ENCODE peak calls at places on chromosomes 11 and 22, in ten cellular contexts. U, Y, A, K, C, W, B, H, J and P are unnamed samples.

GRCh38 chr11:75072582-75072981 is 24.1 kb downstream of the OR2AT4 start:
- DNase-seq in U (no peak), Y (no peak), A (no peak), K (no peak), C (no peak), W (no peak), B (no peak), H (no peak), J (no peak), P (no peak)

GRCh38 chr11:80970016-80970516 is 1529.2 kb upstream of the TENM4 start:
- DNase-seq in U (no peak), Y (no peak), A (no peak), K (no peak), C (no peak), W (no peak), B (no peak), H (no peak), J (no peak), P (no peak)

GRCh38 chr22:30821863-30822215 is 127.2 kb downstream of the OSBP2 start:
- DNase-seq in U (no peak), Y (no peak), A (no peak), K (no peak), C (no peak), W (no peak), B (no peak), H (no peak), J (no peak), P (no peak)

GRCh38 chr11:59755701-59756495 is 722 bp downstream of the STX3 start:
- DNase-seq in U (peak; percentile 87), Y (peak; percentile 90), A (peak; percentile 27), K (peak; percentile 81), C (peak; percentile 94), W (peak; percentile 70), B (peak; percentile 93), H (peak; percentile 81), J (peak; percentile 79), P (no peak)

GRCh38 chr11:44939673-44940072 is 11.0 kb downstream of the TP53I11 start:
- DNase-seq in U (no peak), Y (no peak), A (no peak), K (no peak), C (no peak), W (no peak), B (no peak), H (no peak), J (no peak), P (no peak)

GRCh38 chr11:62732830-62733229 is 4.5 kb downstream of the TTC9C start:
- DNase-seq in U (no peak), Y (no peak), A (no peak), K (no peak), C (no peak), W (no peak), B (no peak), H (no peak), J (no peak), P (no peak)

GRCh38 chr11:3224730-3225098 is 6.1 kb upstream of the MRGPRG start:
- DNase-seq in U (no peak), Y (no peak), A (no peak), K (no peak), C (no peak), W (no peak), B (peak; percentile 76), H (no peak), J (no peak), P (no peak)

GRCh38 chr11:73380321-73380720 is 4.1 kb downstream of the RELT start:
- DNase-seq in U (no peak), Y (no peak), A (no peak), K (no peak), C (no peak), W (no peak), B (peak; percentile 85), H (no peak), J (no peak), P (no peak)

GRCh38 chr22:17565986-17566687 is 2.8 kb downstream of the SLC25A18 start:
- DNase-seq in U (no peak), Y (no peak), A (no peak), K (no peak), C (no peak), W (no peak), B (no peak), H (no peak), J (no peak), P (no peak)

GRCh38 chr22:17566776-17567175 is 3.5 kb downstream of the SLC25A18 start:
- DNase-seq in U (no peak), Y (no peak), A (no peak), K (no peak), C (no peak), W (no peak), B (no peak), H (no peak), J (no peak), P (no peak)

GRCh38 chr22:17559188-17559587 is 4.1 kb upstream of the SLC25A18 start:
- DNase-seq in U (no peak), Y (no peak), A (no peak), K (no peak), C (no peak), W (no peak), B (peak; percentile 28), H (no peak), J (no peak), P (no peak)

GRCh38 chr22:17563936-17564391 is 666 bp downstream of the SLC25A18 start:
- DNase-seq in U (peak; percentile 27), Y (peak; percentile 92), A (no peak), K (no peak), C (no peak), W (no peak), B (no peak), H (no peak), J (no peak), P (no peak)

DNA sequence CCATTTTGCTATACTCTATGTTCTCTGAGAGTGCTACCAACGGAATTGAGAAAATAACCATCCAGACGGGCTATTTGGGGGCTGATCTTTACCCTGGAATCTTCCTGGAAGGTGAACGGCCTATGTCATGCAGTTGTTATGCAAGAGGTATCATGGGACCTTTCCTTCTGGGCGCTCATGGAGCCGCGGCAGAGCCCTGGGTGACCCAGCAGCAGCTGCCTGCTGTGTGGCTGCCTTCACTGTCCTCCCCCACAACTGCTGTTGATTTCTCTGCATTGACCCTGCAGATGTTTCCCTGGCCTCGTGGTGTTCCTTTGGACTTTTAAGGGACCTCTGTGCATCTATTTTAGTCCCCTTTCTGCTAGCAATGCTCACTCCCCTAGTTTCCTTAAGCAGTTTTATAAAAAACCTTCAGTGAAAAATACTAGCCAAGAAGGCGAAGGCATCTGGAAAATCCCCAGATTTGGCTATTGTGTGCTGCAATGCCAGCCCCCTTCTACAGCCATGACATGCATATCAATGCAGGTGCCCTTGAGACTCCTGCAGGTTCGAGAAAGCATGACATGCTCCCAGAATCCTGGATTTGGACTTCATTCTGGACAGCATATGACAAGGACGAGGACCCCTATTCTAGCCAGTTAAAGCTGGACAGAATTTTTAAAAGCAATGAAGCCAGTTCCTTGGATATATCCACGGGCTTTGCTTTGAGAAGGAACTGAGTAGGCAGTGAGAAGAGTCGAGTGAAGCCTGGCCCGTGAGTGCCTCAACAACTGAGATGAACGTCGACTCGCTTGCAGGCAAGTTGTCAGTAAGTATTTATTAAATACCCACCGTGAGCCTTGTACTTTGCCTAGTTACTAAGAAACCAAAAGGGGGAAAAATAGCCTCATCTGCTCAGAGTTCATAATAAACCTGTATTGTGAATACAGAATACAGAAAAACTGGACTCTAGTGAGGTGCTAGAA is at the start of gene SLC25A18:
- DNase-seq in U (peak; percentile 21), Y (peak; percentile 90), A (no peak), K (peak; percentile 56), C (no peak), W (no peak), B (peak; percentile 9), H (no peak), J (no peak), P (no peak)
- TF ChIP-seq POLR2A in U (no peak), Y (no peak), A (no peak), K (peak; percentile 48), C (no peak), W (no peak), B (no peak), H (no peak), J (no peak), P (no peak)

GRCh38 chr11:16924462-16924825 is 89.8 kb downstream of the PLEKHA7 start:
- DNase-seq in U (no peak), Y (no peak), A (no peak), K (no peak), C (no peak), W (no peak), B (no peak), H (no peak), J (no peak), P (no peak)

GRCh38 chr11:16923987-16924386 is 90.2 kb downstream of the PLEKHA7 start:
- DNase-seq in U (peak; percentile 80), Y (no peak), A (no peak), K (no peak), C (no peak), W (no peak), B (no peak), H (no peak), J (peak; percentile 42), P (peak; percentile 30)

GRCh38 chr11:16926868-16927267 is 87.3 kb downstream of the PLEKHA7 start:
- DNase-seq in U (no peak), Y (no peak), A (no peak), K (no peak), C (no peak), W (no peak), B (no peak), H (no peak), J (no peak), P (no peak)

GRCh38 chr11:16925495-16926065 is 88.6 kb downstream of the PLEKHA7 start:
- DNase-seq in U (peak; percentile 55), Y (peak; percentile 66), A (peak; percentile 29), K (peak; percentile 77), C (no peak), W (peak; percentile 58), B (peak; percentile 78), H (peak; percentile 30), J (no peak), P (peak; percentile 33)

DNA sequence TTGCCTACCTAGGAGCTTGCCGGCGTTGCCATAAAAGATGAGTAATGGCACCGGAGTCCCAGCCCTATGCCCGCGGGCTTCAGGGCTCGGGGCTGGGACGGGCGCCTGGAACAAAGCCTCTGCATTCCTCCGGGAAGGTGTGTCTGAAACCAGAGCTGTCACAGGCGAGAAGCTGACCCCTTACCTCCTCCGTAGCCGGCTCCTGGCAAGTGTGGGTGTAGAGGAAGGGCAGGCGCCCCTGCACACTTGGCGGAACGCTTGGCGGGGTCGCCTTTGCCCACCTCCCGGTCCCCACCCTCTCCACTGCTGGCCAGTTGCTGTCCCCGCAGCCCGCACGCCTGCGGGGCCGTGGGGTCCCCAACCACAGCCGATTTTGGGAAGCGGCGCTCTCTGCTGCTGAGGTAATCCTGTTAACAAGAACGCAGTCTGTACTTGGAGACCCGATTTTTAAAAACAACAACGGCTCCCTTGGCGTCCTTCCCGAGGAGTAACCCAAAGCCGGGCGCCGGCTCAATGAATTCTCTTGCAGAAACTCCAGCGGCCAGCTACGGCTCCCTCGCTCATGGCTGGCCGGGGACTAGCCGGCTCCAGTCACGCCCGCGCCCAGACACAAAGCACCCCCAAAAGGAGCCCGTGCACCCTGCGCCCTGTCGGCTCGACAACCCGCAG is 89.3 kb downstream of the PLEKHA7 start:
- DNase-seq in U (peak; percentile 89), Y (peak; percentile 74), A (peak; percentile 78), K (peak; percentile 76), C (no peak), W (peak; percentile 59), B (no peak), H (peak; percentile 79), J (peak; percentile 86), P (peak; percentile 30)
- TF ChIP-seq POLR2AphosphoS5 in U (peak; percentile 83), Y (no peak), A (peak; percentile 51), K (no peak), C (no peak), W (no peak), B (no peak), H (peak; percentile 40), J (no peak), P (no peak)

DNA sequence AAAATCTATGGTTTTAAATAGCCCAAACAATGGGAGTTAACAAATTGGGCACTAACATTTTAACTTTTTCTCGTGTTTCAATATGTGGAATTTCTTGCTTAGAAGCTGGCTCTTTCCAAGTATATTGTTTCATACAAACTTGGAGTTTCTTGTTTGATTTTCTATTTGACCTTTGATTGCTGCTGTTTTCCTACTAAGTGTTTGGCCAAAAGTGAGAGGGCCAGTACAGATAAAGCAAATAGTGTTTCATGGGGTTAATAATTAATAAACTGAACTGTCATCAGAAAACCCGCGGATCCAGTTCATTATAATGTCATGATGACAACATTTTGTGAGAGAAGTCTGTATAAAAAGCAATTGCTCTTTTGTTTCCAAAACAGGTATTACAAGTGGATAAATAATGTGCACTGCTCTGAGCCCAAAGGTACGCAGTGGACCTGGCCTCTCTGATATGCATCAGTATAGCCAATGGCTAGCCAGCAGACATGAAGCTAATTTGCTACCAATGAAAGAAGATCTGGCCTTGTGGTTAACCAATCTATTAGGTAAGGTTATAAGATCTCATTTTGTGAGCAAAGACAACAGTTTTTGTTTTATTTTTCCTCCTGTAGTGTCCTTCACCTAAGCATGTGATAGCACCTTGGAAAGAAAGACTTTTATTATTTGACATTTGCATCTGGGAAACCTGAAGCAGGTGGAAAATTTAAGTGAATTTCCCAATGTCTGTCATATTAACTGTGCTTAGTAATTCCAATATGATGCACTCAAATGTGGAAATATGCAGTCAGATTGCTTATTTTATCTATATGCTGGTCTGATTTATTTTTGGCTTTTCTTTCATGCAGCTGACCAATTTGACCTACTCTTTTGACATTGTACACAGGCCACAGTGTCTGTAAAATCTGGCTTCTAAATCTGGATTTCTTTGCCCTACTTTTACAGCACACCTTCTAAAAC is 8.3 kb downstream of the GAS2 start:
- DNase-seq in U (no peak), Y (no peak), A (no peak), K (no peak), C (no peak), W (no peak), B (no peak), H (no peak), J (peak; percentile 31), P (no peak)
- TF ChIP-seq POLR2A in U (no peak), Y (no peak), A (no peak), K (no peak), C (no peak), W (no peak), B (no peak), H (no peak), J (no peak), P (no peak)

DNA sequence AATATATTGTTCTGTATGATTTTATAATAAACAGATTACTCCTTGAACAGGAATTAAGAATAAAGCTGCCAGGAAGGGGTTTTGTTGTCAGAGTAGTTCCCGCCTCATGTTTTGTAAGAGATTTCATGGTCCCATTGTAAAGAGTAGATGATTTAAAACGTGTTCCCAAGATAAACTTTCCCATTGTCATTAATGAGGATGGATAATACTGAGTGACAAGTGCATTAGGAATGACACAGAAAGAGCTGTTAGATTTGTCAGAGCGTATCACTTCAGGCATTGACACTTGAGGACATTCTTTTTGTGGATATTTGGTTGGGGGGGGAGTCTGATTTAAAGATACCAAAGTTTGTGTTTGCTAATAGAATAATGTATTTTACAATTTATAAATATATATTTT is 147.0 kb downstream of the PAX6 start:
- DNase-seq in U (no peak), Y (no peak), A (no peak), K (no peak), C (no peak), W (no peak), B (no peak), H (no peak), J (no peak), P (no peak)
- TF ChIP-seq POLR2AphosphoS5 in U (no peak), Y (no peak), A (no peak), K (no peak), C (no peak), W (no peak), B (no peak), H (no peak), J (no peak), P (no peak)